ENCODE peak calls at places on chromosomes 3 and 15, in nine cellular contexts. U is A549, M is mammary epithelial cell, Q is dorsolateral prefrontal cortex, C is astrocyte of the cerebellum, X is colonic mucosa, N is brain microvascular endothelial cell, T is HFFc6, Z is endothelial cell. B is an unnamed sample.

GRCh38 chr15:65081758-65082157 is 5.2 kb downstream of the KBTBD13 start:
- DNase-seq in T (no peak), X (no peak), U (no peak), Z (no peak), N (no peak), Q (no peak), C (no peak), M (peak), B (no peak)

GRCh38 chr15:44102675-44103254 is 92.3 kb downstream of the FRMD5 start:
- DNase-seq in X (no peak), M (peak), C (peak), T (peak), N (peak), Q (peak), U (peak), Z (no peak), B (no peak)

GRCh38 chr3:162103808-162104207 is 607.2 kb downstream of the OTOL1 start:
- DNase-seq in M (no peak), N (no peak), Q (no peak), U (no peak), C (no peak), Z (no peak), X (no peak), T (no peak), B (no peak)

GRCh38 chr3:2001306-2002108 is 97.2 kb upstream of the CNTN4 start:
- DNase-seq in N (no peak), M (no peak), X (no peak), Z (no peak), C (no peak), U (no peak), Q (no peak), T (no peak), B (no peak)

GRCh38 chr15:75353604-75354003 is 6.8 kb downstream of the NEIL1 start:
- DNase-seq in T (no peak), Q (no peak), N (no peak), C (no peak), M (no peak), Z (no peak), X (no peak), U (no peak), B (no peak)

GRCh38 chr3:74469151-74469550 is 145.3 kb downstream of the CNTN3 start:
- DNase-seq in Q (no peak), M (no peak), U (no peak), Z (no peak), T (peak), X (no peak), N (no peak), C (no peak), B (no peak)

GRCh38 chr3:78804251-78805037 is 963.4 kb downstream of the ROBO1 start:
- DNase-seq in X (no peak), M (no peak), Z (no peak), Q (no peak), N (no peak), T (peak), U (peak), C (peak), B (no peak)

GRCh38 chr3:149736180-149737100 is 15.8 kb downstream of the COMMD2 start:
- DNase-seq in C (peak), Z (no peak), X (no peak), T (peak), N (peak), U (peak), Q (no peak), M (peak), B (no peak)

GRCh38 chr15:33125883-33126535 is 68.5 kb downstream of the FMN1 start:
- DNase-seq in X (no peak), M (no peak), N (no peak), Z (no peak), Q (no peak), U (no peak), C (no peak), T (no peak), B (no peak)

GRCh38 chr3:57784089-57784735 is 28.1 kb downstream of the SLMAP start:
- DNase-seq in T (no peak), U (no peak), C (no peak), X (no peak), M (peak), Q (no peak), Z (no peak), N (no peak), B (no peak)

GRCh38 chr15:60389261-60390077 is 8.3 kb downstream of the ANXA2 start:
- DNase-seq in N (no peak), Q (no peak), C (no peak), M (peak), U (no peak), Z (no peak), T (no peak), X (no peak), B (no peak)

GRCh38 chr15:91589360-91589759 is 264.1 kb upstream of the SLCO3A1 start:
- DNase-seq in X (no peak), T (no peak), N (no peak), U (no peak), M (no peak), C (no peak), Q (no peak), Z (no peak), B (no peak)

GRCh38 chr15:66894363-66894762 is 171.0 kb upstream of the SMAD3 start:
- DNase-seq in C (no peak), U (no peak), Z (no peak), Q (no peak), M (no peak), X (peak), T (no peak), N (no peak), B (no peak)

GRCh38 chr3:67601919-67602608 is 52.3 kb downstream of the SUCLG2 start:
- DNase-seq in M (no peak), C (peak), Q (no peak), T (no peak), N (peak), Z (no peak), X (no peak), U (no peak), B (no peak)

GRCh38 chr15:69143756-69144436 is 16.5 kb upstream of the GLCE start:
- DNase-seq in X (no peak), U (no peak), N (no peak), T (no peak), M (peak), Q (no peak), C (no peak), Z (no peak), B (no peak)

GRCh38 chr3:152230367-152230766 is 38.4 kb upstream of the MBNL1 start:
- DNase-seq in T (no peak), U (no peak), X (no peak), N (no peak), Q (no peak), C (no peak), M (no peak), Z (no peak), B (no peak)

GRCh38 chr3:34582054-34582453 is 783.6 kb downstream of the PDCD6IP start:
- DNase-seq in M (no peak), X (no peak), T (no peak), Z (no peak), U (peak), N (no peak), C (no peak), Q (no peak), B (no peak)

GRCh38 chr3:15099364-15100098 is 583 bp upstream of the RBSN start:
- DNase-seq in Z (no peak), M (no peak), U (no peak), C (no peak), T (no peak), X (no peak), Q (no peak), N (no peak), B (no peak)

GRCh38 chr3:138365991-138366759 is 17.8 kb downstream of the MRAS start:
- DNase-seq in Q (no peak), Z (no peak), C (no peak), M (no peak), X (no peak), N (no peak), T (no peak), U (no peak), B (no peak)

GRCh38 chr3:189557824-189558223 is 73.4 kb upstream of the TP63 start:
- DNase-seq in T (no peak), Z (no peak), Q (no peak), U (no peak), X (no peak), M (peak), C (no peak), N (peak), B (no peak)

GRCh38 chr15:73518180-73518862 is 75.4 kb downstream of the REC114 start:
- DNase-seq in C (no peak), U (no peak), N (no peak), Q (no peak), M (no peak), Z (no peak), X (no peak), T (no peak), B (no peak)

GRCh38 chr3:132638721-132639120 is 20.9 kb downstream of the ACAD11 start:
- DNase-seq in Q (no peak), X (no peak), U (no peak), T (no peak), N (no peak), Z (no peak), C (no peak), M (no peak), B (no peak)

GRCh38 chr15:101110681-101111569 is 140.9 kb downstream of the CHSY1 start:
- DNase-seq in C (no peak), T (no peak), N (no peak), Q (no peak), M (no peak), X (no peak), Z (no peak), U (no peak), B (no peak)

GRCh38 chr3:126208618-126209256 is 28.4 kb upstream of the ALDH1L1 start:
- DNase-seq in U (peak), Z (no peak), Q (no peak), M (peak), C (peak), X (peak), T (peak), N (peak), B (no peak)

GRCh38 chr3:10286596-10287295 is 6.0 kb downstream of the GHRL start:
- DNase-seq in U (peak), Q (no peak), Z (no peak), X (no peak), M (peak), N (peak), C (peak), T (peak), B (no peak)

GRCh38 chr3:191329654-191330308 is 545 bp downstream of the UTS2B start:
- DNase-seq in C (no peak), U (peak), X (peak), Z (peak), M (peak), T (peak), Q (no peak), N (no peak), B (no peak)

GRCh38 chr15:81940467-81941451 is 105.1 kb downstream of the MEX3B start:
- DNase-seq in Z (no peak), C (peak), X (no peak), Q (no peak), U (no peak), T (peak), M (peak), N (peak), B (no peak)

GRCh38 chr3:74844428-74844827 is 230.0 kb upstream of the CNTN3 start:
- DNase-seq in N (no peak), U (no peak), M (peak), C (no peak), Q (no peak), Z (no peak), X (no peak), T (no peak), B (no peak)

GRCh38 chr3:61928020-61928419 is 366.6 kb downstream of the PTPRG start:
- DNase-seq in X (no peak), M (no peak), Z (no peak), T (no peak), N (no peak), U (no peak), Q (no peak), C (peak), B (no peak)

GRCh38 chr15:81001180-81002003 is 669 bp downstream of the TLNRD1 start:
- DNase-seq in U (peak), Q (no peak), C (no peak), N (no peak), X (peak), Z (peak), M (peak), T (peak), B (no peak)

GRCh38 chr15:100761253-100761935 is 118.2 kb upstream of the ALDH1A3 start:
- DNase-seq in N (no peak), M (no peak), Q (no peak), U (no peak), X (no peak), C (no peak), T (no peak), Z (no peak), B (no peak)

GRCh38 chr3:25426408-25426807 is 1.7 kb upstream of the RARB start:
- DNase-seq in U (peak), M (peak), Q (no peak), C (no peak), X (no peak), T (no peak), N (no peak), Z (no peak), B (no peak)

GRCh38 chr15:58434334-58434888 is 2.6 kb downstream of the LIPC start:
- DNase-seq in M (no peak), T (no peak), Q (no peak), N (no peak), X (peak), U (no peak), Z (no peak), C (no peak), B (no peak)

GRCh38 chr15:51736069-51736468 is 1.4 kb downstream of the LYSMD2 start:
- DNase-seq in Q (no peak), Z (no peak), X (peak), M (no peak), T (no peak), U (no peak), C (no peak), N (no peak), B (no peak)

GRCh38 chr15:25712192-25712960 is 150.8 kb downstream of the ATP10A start:
- DNase-seq in M (no peak), Q (no peak), N (no peak), X (no peak), Z (no peak), U (no peak), C (no peak), T (no peak), B (no peak)
- TF ChIP-seq CTCF in M (no peak), Q (no peak), N (no peak), X (no peak), Z (no peak), U (no peak), C (no peak), T (no peak), B (no peak)

DNA sequence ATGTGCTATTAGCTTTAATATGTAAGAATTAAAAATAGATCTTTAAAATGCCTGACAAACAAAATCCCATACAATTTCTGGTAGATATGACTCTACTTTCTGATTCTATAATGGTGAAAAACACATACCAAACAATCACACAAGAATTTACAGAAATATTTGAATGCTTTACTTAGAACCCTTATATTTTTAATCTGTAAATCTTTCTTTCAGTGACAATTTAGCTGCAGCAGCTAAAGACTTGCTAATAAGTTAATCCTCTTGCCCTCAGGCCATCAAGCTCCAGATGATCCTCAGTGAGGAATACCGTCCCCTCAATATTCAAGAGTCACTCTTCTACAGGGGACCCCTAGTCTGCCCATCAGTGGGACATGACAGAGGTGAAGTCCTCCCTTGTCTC is 55.6 kb downstream of the C3orf80 start:
- DNase-seq in N (no peak), T (no peak), Q (no peak), M (no peak), C (no peak), U (no peak), Z (no peak), X (no peak), B (no peak)
- TF ChIP-seq CTCF in N (no peak), T (no peak), Q (no peak), M (no peak), C (no peak), U (no peak), Z (no peak), X (no peak), B (no peak)

DNA sequence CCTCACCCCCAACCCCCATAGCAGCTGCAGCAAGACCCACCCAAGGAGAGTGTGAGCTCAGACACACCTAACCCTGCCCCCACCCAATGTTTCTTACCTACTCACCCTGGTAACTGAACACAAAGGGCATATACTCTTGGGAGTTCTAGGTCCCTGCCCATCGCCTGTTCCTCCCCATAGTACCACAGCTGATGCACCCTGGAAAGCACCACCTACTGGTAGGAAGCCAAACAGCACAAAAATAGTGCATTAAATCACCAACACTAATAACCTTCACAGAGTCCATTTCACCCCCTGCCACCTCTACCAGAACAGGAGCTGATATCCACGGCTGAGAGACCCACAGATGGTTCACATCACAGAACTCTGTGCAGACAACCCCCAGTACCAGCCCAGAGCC is 245.2 kb downstream of the EFHB start:
- DNase-seq in Z (no peak), Q (no peak), N (no peak), X (no peak), C (no peak), U (peak), M (no peak), T (no peak), B (no peak)
- TF ChIP-seq CTCF in Z (no peak), Q (no peak), N (no peak), X (no peak), C (no peak), U (no peak), M (no peak), T (no peak), B (no peak)

DNA sequence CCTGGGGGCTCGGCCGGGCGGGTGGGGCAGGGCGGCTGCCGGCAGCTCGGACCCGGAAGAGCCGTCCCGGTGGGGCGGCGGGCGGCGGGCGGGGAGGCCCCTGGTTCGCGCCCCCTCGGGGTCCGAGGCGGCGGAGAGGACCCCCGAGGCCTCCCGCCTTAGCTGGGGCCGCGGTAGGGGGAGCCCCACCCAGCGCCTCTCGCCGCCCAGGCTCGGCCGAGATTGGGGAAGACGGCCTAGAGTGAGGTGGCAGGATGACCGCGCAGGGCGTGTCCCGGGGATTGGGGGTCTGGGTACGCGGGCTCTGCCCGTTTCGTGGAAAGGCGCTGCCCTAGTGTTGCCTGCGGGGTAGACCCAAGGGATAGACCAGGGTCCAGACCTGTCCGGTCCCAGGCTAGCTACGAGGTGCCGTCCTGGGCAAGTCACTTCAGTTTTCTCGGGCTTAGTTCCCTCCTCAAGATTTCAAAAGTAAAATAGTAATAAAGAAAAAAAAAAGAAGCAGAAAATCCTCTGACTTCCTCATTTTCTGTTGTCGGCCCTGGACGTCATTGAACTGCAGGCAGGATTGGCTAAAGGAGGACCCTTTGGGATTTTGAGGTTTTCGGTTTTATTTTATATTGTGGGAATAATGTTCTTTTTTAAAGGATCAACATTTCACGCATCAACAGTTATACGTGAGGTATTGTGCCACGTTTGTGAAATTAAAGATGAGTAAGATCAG is 580 bp downstream of the IQGAP1 start:
- DNase-seq in T (peak), C (no peak), M (peak), Z (peak), X (peak), Q (peak), N (peak), U (peak), B (peak)
- TF ChIP-seq CTCF in T (peak), C (no peak), M (no peak), Z (no peak), X (no peak), Q (no peak), N (no peak), U (no peak), B (no peak)

DNA sequence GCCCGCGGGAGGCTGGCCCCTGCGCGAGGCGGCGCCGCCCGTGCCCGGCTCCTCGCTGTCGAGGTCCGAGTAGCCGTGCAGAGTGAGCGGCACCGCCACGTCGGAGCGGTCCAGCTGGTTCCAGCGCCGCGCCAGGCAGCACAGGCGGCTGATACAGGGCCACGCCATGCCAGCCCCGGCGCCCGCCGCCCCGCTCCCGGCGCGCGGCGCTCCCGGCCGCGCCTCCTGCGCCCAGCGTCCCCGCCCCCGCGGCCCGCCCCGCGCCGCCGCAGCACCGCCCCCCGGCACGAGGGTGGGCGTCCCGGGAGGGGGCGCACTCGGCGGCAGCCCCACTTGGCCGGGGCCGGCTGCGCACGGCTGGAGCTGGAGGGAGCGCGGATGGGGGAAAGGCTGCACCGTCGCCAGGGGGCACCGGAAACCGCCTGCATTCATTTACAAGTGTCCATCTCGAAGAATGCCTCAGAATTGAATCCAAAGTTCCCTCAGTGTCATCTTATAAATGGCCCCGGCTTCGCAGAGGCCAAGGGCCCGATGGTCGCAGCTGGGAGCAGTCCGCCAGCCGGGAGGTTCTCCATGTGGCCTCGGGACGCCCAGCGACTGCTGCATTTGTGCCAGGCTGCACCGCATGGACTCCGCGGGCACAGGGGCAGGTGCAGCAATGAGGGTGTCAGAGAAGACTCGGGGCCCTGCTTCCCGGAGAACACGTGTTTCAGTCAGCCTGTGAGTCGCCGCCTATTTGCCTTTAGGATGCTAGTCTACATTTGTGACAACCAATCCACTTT is at the start of gene MAP6D1:
- DNase-seq in T (peak), N (peak), X (peak), Q (peak), Z (peak), U (peak), M (peak), C (peak), B (no peak)
- TF ChIP-seq CTCF in T (peak), N (peak), X (no peak), Q (peak), Z (no peak), U (peak), M (peak), C (peak), B (no peak)

GRCh38 chr3:27105904-27106303 is 263.3 kb downstream of the NEK10 start:
- DNase-seq in X (no peak), T (no peak), Z (peak), C (no peak), Q (no peak), M (no peak), N (peak), U (no peak), B (no peak)
- TF ChIP-seq CTCF in X (no peak), T (peak), Z (peak), C (no peak), Q (no peak), M (peak), N (peak), U (peak), B (no peak)

GRCh38 chr3:146334151-146334550 is 83.2 kb upstream of the PLSCR4 start:
- DNase-seq in M (peak), T (peak), U (peak), C (peak), N (peak), Q (no peak), Z (peak), X (peak), B (no peak)
- TF ChIP-seq CTCF in M (peak), T (peak), U (peak), C (peak), N (peak), Q (no peak), Z (no peak), X (no peak), B (no peak)